ENCODE peak calls at places on chromosomes 16 and 17, in four cellular contexts. One of them, this sample, is unnamed.

GRCh38 chr17:61813211-61813610 is 50.1 kb downstream of the BRIP1 start:
- DNase-seq in NCI-H1417 treated with DMSO at 0.1 percent for 48 hours: no peak
- DNase-seq in CD4-positive, alpha-beta T cell: no peak
- DNase-seq in NCI-H2171 treated with DMSO at 0.1 percent for 48 hours: no peak
- DNase-seq in this sample: no peak

GRCh38 chr17:19344311-19345066 is 18.0 kb downstream of the B9D1 start:
- DNase-seq in NCI-H1417 treated with DMSO at 0.1 percent for 48 hours: no peak
- DNase-seq in CD4-positive, alpha-beta T cell: no peak
- DNase-seq in NCI-H2171 treated with DMSO at 0.1 percent for 48 hours: no peak
- DNase-seq in this sample: no peak

GRCh38 chr17:9367186-9367585 is 208.4 kb downstream of the STX8 start:
- DNase-seq in NCI-H1417 treated with DMSO at 0.1 percent for 48 hours: no peak
- DNase-seq in CD4-positive, alpha-beta T cell: no peak
- DNase-seq in NCI-H2171 treated with DMSO at 0.1 percent for 48 hours: no peak
- DNase-seq in this sample: no peak

GRCh38 chr16:72878301-72879269 is 169.3 kb downstream of the ZFHX3 start:
- DNase-seq in NCI-H1417 treated with DMSO at 0.1 percent for 48 hours: no peak
- DNase-seq in CD4-positive, alpha-beta T cell: no peak
- DNase-seq in NCI-H2171 treated with DMSO at 0.1 percent for 48 hours: no peak
- DNase-seq in this sample: no peak

GRCh38 chr17:3750926-3751325 is 27.2 kb downstream of the HASPIN start:
- DNase-seq in NCI-H1417 treated with DMSO at 0.1 percent for 48 hours: no peak
- DNase-seq in CD4-positive, alpha-beta T cell: no peak
- DNase-seq in NCI-H2171 treated with DMSO at 0.1 percent for 48 hours: no peak
- DNase-seq in this sample: no peak

GRCh38 chr17:77581480-77581879 is 377.0 kb upstream of the TNRC6C start:
- DNase-seq in NCI-H1417 treated with DMSO at 0.1 percent for 48 hours: no peak
- DNase-seq in CD4-positive, alpha-beta T cell: no peak
- DNase-seq in NCI-H2171 treated with DMSO at 0.1 percent for 48 hours: no peak
- DNase-seq in this sample: no peak

GRCh38 chr17:79778504-79779087 is 648 bp downstream of the CBX2 start:
- DNase-seq in NCI-H1417 treated with DMSO at 0.1 percent for 48 hours: no peak
- DNase-seq in CD4-positive, alpha-beta T cell: no peak
- DNase-seq in NCI-H2171 treated with DMSO at 0.1 percent for 48 hours: peak; percentile 68
- DNase-seq in this sample: no peak

GRCh38 chr17:17343896-17344506 is 40.8 kb downstream of the NT5M start:
- DNase-seq in NCI-H1417 treated with DMSO at 0.1 percent for 48 hours: no peak
- DNase-seq in CD4-positive, alpha-beta T cell: no peak
- DNase-seq in NCI-H2171 treated with DMSO at 0.1 percent for 48 hours: no peak
- DNase-seq in this sample: no peak

GRCh38 chr16:85757341-85757822 is 6.5 kb upstream of the C16orf74 start:
- DNase-seq in NCI-H1417 treated with DMSO at 0.1 percent for 48 hours: no peak
- DNase-seq in CD4-positive, alpha-beta T cell: no peak
- DNase-seq in NCI-H2171 treated with DMSO at 0.1 percent for 48 hours: peak; percentile 17
- DNase-seq in this sample: no peak

GRCh38 chr17:35765086-35765710 is 4.5 kb downstream of the C17orf50 start:
- DNase-seq in NCI-H1417 treated with DMSO at 0.1 percent for 48 hours: no peak
- DNase-seq in CD4-positive, alpha-beta T cell: no peak
- DNase-seq in NCI-H2171 treated with DMSO at 0.1 percent for 48 hours: no peak
- DNase-seq in this sample: no peak